ENCODE peak calls at places on chromosomes 16 and 17, in seven cellular contexts. K, X, P, N, J, M and B are unnamed samples.
A peak's percentile ranks its signal among the peaks of the same experiment; 100 is the strongest.

GRCh38 chr17:35865412-35866355 is 3.0 kb downstream of the HEATR9 start:
- DNase-seq in K (no peak), X (no peak), N (peak; percentile 68), M (peak; percentile 70), J (no peak), P (no peak), B (no peak)

GRCh38 chr17:55722742-55723487 is at the start of gene TMEM100:
- DNase-seq in P (peak; percentile 32), K (peak; percentile 17), M (peak; percentile 89), J (peak; percentile 26), N (no peak), X (peak; percentile 63), B (no peak)

GRCh38 chr16:89319883-89320716 is 102.6 kb downstream of the ZNF778 start:
- DNase-seq in M (peak; percentile 71), N (peak; percentile 91), J (no peak), K (peak; percentile 76), X (no peak), P (no peak), B (no peak)

GRCh38 chr17:6108987-6109386 is 38.8 kb downstream of the WSCD1 start:
- DNase-seq in K (no peak), N (no peak), P (no peak), M (no peak), J (no peak), X (no peak), B (peak; percentile 26)

GRCh38 chr16:21646721-21647561 is 5.5 kb downstream of the IGSF6 start:
- DNase-seq in M (no peak), J (no peak), P (no peak), N (peak; percentile 73), K (no peak), X (no peak), B (no peak)

GRCh38 chr17:27296427-27296979 is 2.6 kb downstream of the WSB1 start:
- DNase-seq in K (no peak), N (peak; percentile 68), P (no peak), M (peak; percentile 79), J (no peak), X (peak; percentile 55), B (no peak)

GRCh38 chr17:60554377-60554788 is 28.3 kb upstream of the APPBP2 start:
- DNase-seq in P (no peak), J (no peak), X (peak; percentile 87), M (peak; percentile 98), K (peak; percentile 39), N (peak; percentile 64), B (no peak)

GRCh38 chr16:83615981-83616380 is 191.8 kb upstream of the HSBP1 start:
- DNase-seq in M (no peak), J (no peak), X (no peak), N (no peak), P (no peak), K (no peak), B (no peak)

GRCh38 chr16:11916524-11917285 is 949 bp upstream of the GSPT1 start:
- DNase-seq in X (peak; percentile 66), J (no peak), P (no peak), N (peak; percentile 90), K (peak; percentile 48), M (peak; percentile 12), B (no peak)

GRCh38 chr17:28425206-28425605 is 19.2 kb upstream of the SLC46A1 start:
- DNase-seq in K (no peak), X (no peak), P (no peak), M (no peak), J (no peak), N (no peak), B (peak; percentile 40)

GRCh38 chr17:58280480-58281217 is at the start of gene MPO:
- DNase-seq in J (no peak), P (peak; percentile 20), X (no peak), N (no peak), K (no peak), M (no peak), B (no peak)

GRCh38 chr16:667780-668518 is at the start of gene RHOT2:
- DNase-seq in K (peak; percentile 94), M (peak; percentile 94), X (peak; percentile 38), P (peak; percentile 96), N (peak; percentile 65), J (peak; percentile 97), B (peak; percentile 94)

GRCh38 chr17:50559674-50560184 is 786 bp upstream of the CACNA1G start:
- DNase-seq in J (peak; percentile 98), M (peak; percentile 69), P (peak; percentile 82), K (peak; percentile 53), N (peak; percentile 41), X (no peak), B (no peak)

GRCh38 chr17:79354173-79354820 is 256.6 kb downstream of the RBFOX3 start:
- DNase-seq in P (no peak), J (no peak), X (no peak), M (no peak), N (no peak), K (no peak), B (no peak)

GRCh38 chr16:58339452-58339938 is 44.7 kb upstream of the PRSS54 start:
- DNase-seq in K (no peak), X (no peak), M (peak; percentile 55), J (peak; percentile 81), N (peak; percentile 22), P (peak; percentile 47), B (no peak)

GRCh38 chr16:57503366-57503765 is 17.1 kb upstream of the DOK4 start:
- DNase-seq in M (peak; percentile 41), P (no peak), J (peak; percentile 41), K (no peak), X (no peak), N (no peak), B (no peak)

GRCh38 chr17:63699638-63700527 is at the start of gene LIMD2:
- DNase-seq in M (peak; percentile 55), N (no peak), J (peak; percentile 72), K (peak; percentile 40), X (no peak), P (peak; percentile 99), B (peak; percentile 74)

GRCh38 chr17:251531-251930 is 70.1 kb upstream of the DOC2B start:
- DNase-seq in P (no peak), X (no peak), K (peak; percentile 5), J (no peak), N (no peak), M (no peak), B (no peak)

GRCh38 chr16:27764869-27765675 is 215.1 kb downstream of the KATNIP start:
- DNase-seq in M (peak; percentile 18), J (no peak), N (no peak), P (no peak), K (no peak), X (no peak), B (no peak)

GRCh38 chr17:50593321-50593720 is 32.8 kb downstream of the CACNA1G start:
- DNase-seq in P (peak; percentile 97), N (no peak), M (no peak), J (peak; percentile 67), K (peak; percentile 94), X (no peak), B (no peak)

GRCh38 chr17:50421308-50422031 is 4.5 kb upstream of the ACSF2 start:
- DNase-seq in X (no peak), M (peak; percentile 54), J (no peak), N (no peak), P (no peak), K (no peak), B (no peak)

GRCh38 chr17:80361495-80362220 is 53.3 kb upstream of the ENDOV start:
- DNase-seq in P (peak; percentile 71), K (no peak), X (no peak), N (no peak), J (peak; percentile 79), M (peak; percentile 22), B (no peak)
- TF ChIP-seq CTCF in P (peak; percentile 55), K (no peak), X (peak; percentile 42), N (peak; percentile 28), J (peak; percentile 77), M (peak; percentile 40), B (no peak)

GRCh38 chr16:81553814-81554675 is 109.4 kb downstream of the CMIP start:
- DNase-seq in K (peak; percentile 35), M (no peak), X (no peak), J (no peak), P (no peak), N (no peak), B (no peak)

GRCh38 chr16:81553080-81553813 is 108.6 kb downstream of the CMIP start:
- DNase-seq in J (no peak), P (peak; percentile 48), X (no peak), M (no peak), N (peak; percentile 66), K (no peak), B (no peak)

GRCh38 chr16:81551821-81552304 is 107.3 kb downstream of the CMIP start:
- DNase-seq in J (no peak), X (no peak), N (no peak), P (peak; percentile 80), M (peak; percentile 83), K (no peak), B (no peak)

GRCh38 chr16:81551141-81551808 is 106.7 kb downstream of the CMIP start:
- DNase-seq in J (no peak), N (peak; percentile 87), X (no peak), M (peak; percentile 54), K (no peak), P (peak; percentile 45), B (no peak)

GRCh38 chr16:81552743-81553079 is 108.1 kb downstream of the CMIP start:
- DNase-seq in P (no peak), K (no peak), X (no peak), M (no peak), J (no peak), N (no peak), B (no peak)
- TF ChIP-seq CTCF in P (no peak), K (no peak), X (no peak), M (no peak), J (no peak), N (peak; percentile 11), B (no peak)

GRCh38 chr16:3135120-3135715 is 389 bp downstream of the ZNF213 start:
- DNase-seq in K (no peak), P (no peak), J (no peak), M (no peak), N (peak; percentile 28), X (no peak), B (no peak)
- TF ChIP-seq CTCF in K (no peak), P (no peak), J (no peak), M (no peak), N (no peak), X (no peak), B (no peak)

GRCh38 chr16:8667492-8667891 is 6.9 kb upstream of the ABAT start:
- DNase-seq in J (peak; percentile 27), K (no peak), P (no peak), X (no peak), M (no peak), N (no peak), B (no peak)
- TF ChIP-seq CTCF in J (no peak), K (no peak), P (no peak), X (no peak), M (no peak), N (no peak), B (no peak)

GRCh38 chr17:80964859-80965580 is 26.6 kb upstream of the CHMP6 start:
- DNase-seq in P (no peak), K (no peak), X (no peak), M (no peak), N (no peak), J (no peak), B (no peak)
- TF ChIP-seq CTCF in P (no peak), K (no peak), X (no peak), M (no peak), N (no peak), J (peak; percentile 44), B (no peak)